ENCODE peak calls at places on chromosome 22, in seven cellular contexts. C is LoVo, R is neuronal stem cell, F is DMS153, G is astrocyte, V is uterus, U is iPS DF 19.7. D is an unnamed sample.
A peak's percentile ranks its signal among the peaks of the same experiment; 100 is the strongest.

GRCh38 chr22:49404576-49405199 is 423.0 kb downstream of the BRD1 start:
- DNase-seq in C (no peak), R (no peak), F (no peak), G (no peak), V (no peak), U (no peak), D (no peak)

GRCh38 chr22:33835196-33835788 is 85.0 kb downstream of the LARGE1 start:
- DNase-seq in C (no peak), R (no peak), F (no peak), G (no peak), V (no peak), U (no peak), D (no peak)

GRCh38 chr22:17257578-17257977 is 38.3 kb upstream of the ADA2 start:
- DNase-seq in C (no peak), R (no peak), F (peak; percentile 81), G (no peak), V (no peak), U (no peak), D (no peak)

GRCh38 chr22:18975434-18976196 is 39.5 kb upstream of the PRODH start:
- DNase-seq in C (no peak), R (no peak), F (no peak), G (no peak), V (no peak), U (no peak), D (no peak)

GRCh38 chr22:20238567-20239062 is 29.5 kb downstream of the RTN4R start:
- DNase-seq in C (no peak), R (peak; percentile 38), F (peak; percentile 13), G (no peak), V (peak; percentile 43), U (no peak), D (peak; percentile 36)

GRCh38 chr22:37563153-37564081 is 3.1 kb downstream of the CDC42EP1 start:
- DNase-seq in C (no peak), R (no peak), F (no peak), G (peak; percentile 96), V (peak; percentile 91), U (no peak), D (no peak)

GRCh38 chr22:49956418-49956770 is 4.2 kb upstream of the PIM3 start:
- DNase-seq in C (no peak), R (no peak), F (no peak), G (no peak), V (no peak), U (no peak), D (no peak)

GRCh38 chr22:38415561-38416321 is 39.3 kb downstream of the KCNJ4 start:
- DNase-seq in C (no peak), R (no peak), F (peak; percentile 13), G (no peak), V (no peak), U (no peak), D (no peak)

GRCh38 chr22:20567371-20567847 is 60.0 kb downstream of the MED15 start:
- DNase-seq in C (no peak), R (no peak), F (no peak), G (peak; percentile 69), V (no peak), U (no peak), D (no peak)

GRCh38 chr22:36252754-36253522 is at the start of gene APOL1:
- DNase-seq in C (peak; percentile 72), R (no peak), F (no peak), G (no peak), V (peak; percentile 64), U (no peak), D (no peak)

GRCh38 chr22:50146440-50147228 is 23.9 kb upstream of the PANX2 start:
- DNase-seq in C (peak; percentile 33), R (no peak), F (peak; percentile 8), G (peak; percentile 41), V (peak; percentile 65), U (no peak), D (no peak)

GRCh38 chr22:49396817-49397216 is 430.9 kb downstream of the BRD1 start:
- DNase-seq in C (no peak), R (no peak), F (no peak), G (no peak), V (no peak), U (no peak), D (no peak)

GRCh38 chr22:38110863-38111852 is 674 bp upstream of the BAIAP2L2 start:
- DNase-seq in C (peak; percentile 57), R (no peak), F (no peak), G (no peak), V (no peak), U (no peak), D (no peak)

GRCh38 chr22:19290400-19291217 is 910 bp downstream of the CLTCL1 start:
- DNase-seq in C (no peak), R (no peak), F (no peak), G (no peak), V (peak; percentile 16), U (no peak), D (no peak)

GRCh38 chr22:43720718-43721117 is 91.4 kb downstream of the EFCAB6 start:
- DNase-seq in C (no peak), R (no peak), F (no peak), G (no peak), V (no peak), U (no peak), D (no peak)

GRCh38 chr22:45009881-45010531 is at the start of gene PHF21B:
- DNase-seq in C (no peak), R (peak; percentile 86), F (peak; percentile 42), G (no peak), V (peak; percentile 66), U (no peak), D (peak; percentile 80)

GRCh38 chr22:36368359-36368983 is 19.3 kb downstream of the MYH9 start:
- DNase-seq in C (peak; percentile 62), R (peak; percentile 83), F (no peak), G (peak; percentile 87), V (no peak), U (peak; percentile 94), D (no peak)

GRCh38 chr22:38027487-38027886 is 29.7 kb upstream of the PICK1 start:
- DNase-seq in C (no peak), R (no peak), F (no peak), G (no peak), V (no peak), U (no peak), D (no peak)

GRCh38 chr22:41261541-41262249 is 21.0 kb upstream of the CHADL start:
- DNase-seq in C (no peak), R (no peak), F (no peak), G (no peak), V (no peak), U (no peak), D (no peak)

GRCh38 chr22:17952273-17952801 is 72.0 kb downstream of the MICAL3 start:
- DNase-seq in C (no peak), R (no peak), F (no peak), G (no peak), V (no peak), U (no peak), D (no peak)

GRCh38 chr22:40138866-40139265 is 38.9 kb upstream of the TNRC6B start:
- DNase-seq in C (no peak), R (no peak), F (no peak), G (no peak), V (no peak), U (no peak), D (no peak)

GRCh38 chr22:36768616-36769015 is 7.3 kb downstream of the IFT27 start:
- DNase-seq in C (no peak), R (no peak), F (no peak), G (no peak), V (no peak), U (no peak), D (no peak)

GRCh38 chr22:24758164-24758799 is 16.2 kb downstream of the PIWIL3 start:
- DNase-seq in C (peak; percentile 51), R (peak; percentile 53), F (no peak), G (peak; percentile 2), V (peak; percentile 34), U (no peak), D (peak; percentile 61)

GRCh38 chr22:43829904-43830851 is 18.1 kb upstream of the EFCAB6 start:
- DNase-seq in C (no peak), R (no peak), F (no peak), G (peak; percentile 24), V (peak; percentile 40), U (no peak), D (no peak)

GRCh38 chr22:29661355-29661754 is 57.9 kb downstream of the NF2 start:
- DNase-seq in C (no peak), R (no peak), F (no peak), G (peak; percentile 24), V (no peak), U (no peak), D (no peak)

GRCh38 chr22:33397381-33397907 is 339.3 kb upstream of the SYN3 start:
- DNase-seq in C (no peak), R (no peak), F (no peak), G (no peak), V (no peak), U (no peak), D (no peak)

GRCh38 chr22:31825513-31825912 is 71.7 kb downstream of the DEPDC5 start:
- DNase-seq in C (no peak), R (no peak), F (no peak), G (no peak), V (no peak), U (no peak), D (no peak)

GRCh38 chr22:36065462-36065774 is 36.8 kb upstream of the RBFOX2 start:
- DNase-seq in C (no peak), R (no peak), F (no peak), G (no peak), V (no peak), U (no peak), D (no peak)

GRCh38 chr22:42300286-42301071 is 30.0 kb upstream of the TCF20 start:
- DNase-seq in C (peak; percentile 74), R (no peak), F (no peak), G (no peak), V (no peak), U (no peak), D (no peak)

GRCh38 chr22:49133541-49133940 is 694.1 kb downstream of the BRD1 start:
- DNase-seq in C (no peak), R (no peak), F (no peak), G (no peak), V (no peak), U (no peak), D (no peak)

GRCh38 chr22:48849963-48850657 is 977.6 kb downstream of the BRD1 start:
- DNase-seq in C (no peak), R (no peak), F (no peak), G (no peak), V (no peak), U (no peak), D (no peak)

GRCh38 chr22:38397189-38398097 is 57.6 kb downstream of the KCNJ4 start:
- DNase-seq in C (peak; percentile 51), R (peak; percentile 51), F (no peak), G (no peak), V (peak; percentile 48), U (no peak), D (no peak)

GRCh38 chr22:43213066-43213465 is 26.1 kb upstream of the TTLL12 start:
- DNase-seq in C (no peak), R (no peak), F (no peak), G (no peak), V (no peak), U (no peak), D (no peak)

GRCh38 chr22:48643066-48643731 is 1184.5 kb downstream of the BRD1 start:
- DNase-seq in C (no peak), R (no peak), F (no peak), G (no peak), V (no peak), U (no peak), D (no peak)

GRCh38 chr22:49340406-49340805 is 487.3 kb downstream of the BRD1 start:
- DNase-seq in C (no peak), R (no peak), F (no peak), G (no peak), V (no peak), U (no peak), D (no peak)

GRCh38 chr22:38824587-38824986 is 19.2 kb downstream of the NPTXR start:
- DNase-seq in C (peak; percentile 48), R (peak; percentile 87), F (no peak), G (peak; percentile 50), V (no peak), U (peak; percentile 61), D (peak; percentile 87)